ENCODE peak calls at places on chromosome 13, in four cellular contexts. A, H, I and Y are unnamed samples.

GRCh38 chr13:59970847-59971246 is 192.9 kb downstream of the DIAPH3 start:
- DNase-seq in A (no peak), I (no peak), H (no peak), Y (no peak)

GRCh38 chr13:66114127-66114526 is 1116.0 kb downstream of the PCDH9 start:
- DNase-seq in H (no peak), I (no peak), A (no peak), Y (no peak)

GRCh38 chr13:72341904-72342303 is 385.5 kb downstream of the MZT1 start:
- DNase-seq in I (no peak), A (no peak), H (peak; percentile 8), Y (no peak)

GRCh38 chr13:107111248-107111647 is 543.3 kb upstream of the ARGLU1 start:
- DNase-seq in H (no peak), I (no peak), A (no peak), Y (no peak)

GRCh38 chr13:107807306-107808073 is 407.8 kb downstream of the LIG4 start:
- DNase-seq in H (no peak), A (peak; percentile 39), I (no peak), Y (no peak)

GRCh38 chr13:32530841-32531253 is 7.7 kb downstream of the N4BP2L2 start:
- DNase-seq in A (no peak), I (peak; percentile 16), H (no peak), Y (no peak)

GRCh38 chr13:41188584-41188983 is 5.8 kb downstream of the KBTBD7 start:
- DNase-seq in A (peak; percentile 78), H (no peak), I (no peak), Y (no peak)

GRCh38 chr13:50843256-50844043 is at the start of gene DLEU7:
- DNase-seq in H (peak; percentile 88), I (peak; percentile 14), A (no peak), Y (no peak)

GRCh38 chr13:110047511-110047910 is 259.4 kb downstream of the COL4A1 start:
- DNase-seq in A (peak; percentile 10), I (peak; percentile 49), H (no peak), Y (no peak)

GRCh38 chr13:111005808-111006494 is 91.1 kb upstream of the ANKRD10 start:
- DNase-seq in H (no peak), I (no peak), A (no peak), Y (no peak)

GRCh38 chr13:76904507-76904906 is 18.3 kb upstream of the KCTD12 start:
- DNase-seq in A (no peak), H (no peak), I (no peak), Y (no peak)

GRCh38 chr13:21022694-21023325 is 38.6 kb downstream of the LATS2 start:
- DNase-seq in H (peak; percentile 35), I (no peak), A (no peak), Y (no peak)

GRCh38 chr13:109439813-109440212 is 346.6 kb downstream of the IRS2 start:
- DNase-seq in H (no peak), I (no peak), A (no peak), Y (no peak)

GRCh38 chr13:90308249-90308648 is 1039.2 kb upstream of the MIR17HG start:
- DNase-seq in A (no peak), I (no peak), H (no peak), Y (no peak)

GRCh38 chr13:102187313-102187712 is 214.5 kb downstream of the FGF14 start:
- DNase-seq in I (no peak), H (no peak), A (no peak), Y (no peak)

GRCh38 chr13:102195566-102196462 is 206.0 kb downstream of the FGF14 start:
- DNase-seq in H (no peak), A (peak; percentile 21), I (no peak), Y (no peak)

GRCh38 chr13:102197193-102197592 is 204.7 kb downstream of the FGF14 start:
- DNase-seq in H (peak; percentile 28), I (no peak), A (peak; percentile 28), Y (no peak)

GRCh38 chr13:102190930-102191329 is 210.9 kb downstream of the FGF14 start:
- DNase-seq in I (no peak), A (no peak), H (no peak), Y (no peak)

GRCh38 chr13:102191951-102192461 is 209.8 kb downstream of the FGF14 start:
- DNase-seq in H (peak; percentile 17), A (peak; percentile 51), I (no peak), Y (no peak)
- H3K4me2 ChIP-seq in H (no peak overlapping the region), A (no peak overlapping the region), I (no peak overlapping the region), Y (no peak overlapping the region)

GRCh38 chr13:101146101-101146898 is 270.0 kb downstream of the NALCN start:
- DNase-seq in H (no peak), A (peak; percentile 52), I (no peak), Y (peak; percentile 42)
- H3K27ac ChIP-seq in H (no peak overlapping the region), A (peak overlapping the region; percentile 61), I (no peak overlapping the region), Y (no peak overlapping the region)

GRCh38 chr13:79910869-79911540 is 429.9 kb downstream of the SPRY2 start:
- DNase-seq in A (no peak), I (no peak), H (no peak), Y (no peak)

GRCh38 chr13:79909664-79910063 is 428.7 kb downstream of the NDFIP2 start:
- DNase-seq in A (no peak), I (no peak), H (no peak), Y (no peak)

GRCh38 chr13:79912403-79912802 is 428.5 kb downstream of the SPRY2 start:
- DNase-seq in A (no peak), H (no peak), I (no peak), Y (no peak)

GRCh38 chr13:79915386-79915785 is 425.5 kb downstream of the SPRY2 start:
- DNase-seq in H (no peak), I (no peak), A (no peak), Y (no peak)

GRCh38 chr13:79913141-79913827 is 427.6 kb downstream of the SPRY2 start:
- DNase-seq in A (no peak), H (no peak), I (no peak), Y (no peak)
- H3K4me2 ChIP-seq in A (no peak overlapping the region), H (no peak overlapping the region), I (no peak overlapping the region), Y (no peak overlapping the region)

GRCh38 chr13:45352031-45352430 is 11.0 kb upstream of the TPT1 start:
- DNase-seq in H (no peak), I (no peak), A (no peak), Y (no peak)
- H3K27ac ChIP-seq in H (no peak overlapping the region), I (no peak overlapping the region), A (no peak overlapping the region), Y (no peak overlapping the region)

GRCh38 chr13:24214528-24214927 is 54.0 kb downstream of the SPATA13 start:
- DNase-seq in I (no peak), A (no peak), H (no peak), Y (no peak)
- H3K4me2 ChIP-seq in I (no peak overlapping the region), A (no peak overlapping the region), H (no peak overlapping the region), Y (no peak overlapping the region)

GRCh38 chr13:23375007-23375971 is 58.2 kb downstream of the SACS start:
- DNase-seq in I (peak; percentile 96), H (peak; percentile 97), A (peak; percentile 87), Y (peak; percentile 56)
- H3K27ac ChIP-seq in I (peak overlapping the region; percentile 83), H (no peak overlapping the region), A (peak overlapping the region; percentile 24), Y (no peak overlapping the region)

DNA sequence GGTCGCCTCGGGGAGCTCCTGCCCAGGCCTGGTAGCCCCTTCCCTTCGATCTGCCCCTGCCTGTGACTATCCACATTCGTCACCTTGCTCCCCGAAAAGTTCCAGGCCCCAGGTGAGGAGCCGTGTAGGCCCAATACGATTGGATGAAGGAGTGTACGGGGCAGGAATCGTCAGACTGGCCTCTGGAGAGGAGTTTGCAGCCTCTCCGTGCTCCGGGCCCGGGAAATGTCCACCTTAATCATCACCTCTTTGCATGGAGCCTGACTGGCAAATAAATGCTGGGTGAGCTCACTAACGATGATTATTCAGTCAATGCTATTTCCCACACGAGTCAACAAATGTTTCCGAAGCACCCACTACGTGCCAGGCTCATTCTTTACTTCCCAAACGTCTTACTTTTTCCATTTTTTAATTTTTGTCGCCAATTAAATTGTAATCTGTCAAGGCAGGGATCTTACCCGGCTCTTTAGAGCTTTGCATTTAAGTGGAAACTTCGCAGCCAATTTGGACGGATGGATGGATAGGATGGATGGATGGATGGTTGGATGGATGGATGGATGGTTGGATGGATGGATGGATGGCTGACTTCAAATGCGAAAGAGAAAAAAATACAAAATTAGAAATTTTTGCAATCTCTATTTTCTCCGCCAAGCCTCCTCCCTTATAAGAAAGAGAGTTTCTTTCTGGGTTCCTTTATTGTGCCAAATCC is 45.8 kb downstream of the TGDS start:
- DNase-seq in I (no peak), H (no peak), A (peak; percentile 35), Y (no peak)
- H3K4me2 ChIP-seq in I (peak overlapping the region; percentile 76), H (peak overlapping the region; percentile 75), A (peak overlapping the region; percentile 100), Y (peak overlapping the region; percentile 99)

GRCh38 chr13:48151343-48151742 is 56.4 kb upstream of the MED4 start:
- DNase-seq in A (no peak), H (no peak), I (no peak), Y (no peak)

GRCh38 chr13:48154671-48155070 is 59.8 kb upstream of the MED4 start:
- DNase-seq in H (no peak), A (no peak), I (no peak), Y (no peak)

GRCh38 chr13:48155850-48156249 is 60.9 kb upstream of the MED4 start:
- DNase-seq in A (peak; percentile 72), I (no peak), H (no peak), Y (peak; percentile 71)

GRCh38 chr13:48153186-48153585 is 58.3 kb upstream of the MED4 start:
- DNase-seq in A (no peak), I (no peak), H (no peak), Y (no peak)

DNA sequence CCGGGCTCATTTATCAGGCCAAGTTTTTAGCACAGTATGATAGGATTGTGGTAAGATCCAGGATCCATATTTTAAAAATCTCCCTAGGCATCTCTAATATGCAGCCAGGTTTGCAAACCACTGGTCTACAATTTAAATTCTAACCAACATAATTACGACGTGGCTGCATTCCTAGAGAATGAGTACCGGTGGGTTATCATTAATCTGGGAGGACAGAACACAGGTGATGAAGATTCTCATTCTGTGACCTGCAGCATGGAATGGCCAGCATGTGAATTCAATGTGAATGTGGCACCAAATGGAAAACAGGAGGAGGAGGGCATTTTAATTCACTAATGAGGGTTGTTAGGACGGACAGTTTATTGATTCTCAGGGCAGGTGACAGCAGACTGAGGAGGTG is 56.9 kb upstream of the MED4 start:
- DNase-seq in A (no peak), H (no peak), I (no peak), Y (no peak)
- H3K27ac ChIP-seq in A (no peak overlapping the region), H (no peak overlapping the region), I (no peak overlapping the region), Y (no peak overlapping the region)

GRCh38 chr13:27403252-27403678 is 21.2 kb upstream of the GTF3A start:
- DNase-seq in I (peak; percentile 13), H (peak; percentile 61), A (peak; percentile 46), Y (no peak)
- H3K4me2 ChIP-seq in I (peak overlapping the region; percentile 63), H (peak overlapping the region; percentile 36), A (peak overlapping the region; percentile 16), Y (no peak overlapping the region)